ENCODE peak calls at places on chromosomes 7 and 10, in eight cellular contexts. One of them, this sample, is unnamed.

GRCh38 chr7:145698526-145699262 is 417.9 kb upstream of the CNTNAP2 start:
- DNase-seq in HCT116: no peak
- DNase-seq in neural progenitor cell: no peak
- DNase-seq in colonic mucosa: no peak
- DNase-seq in fibroblast of lung: no peak
- DNase-seq in PC-3: peak
- DNase-seq in mesendoderm: no peak
- DNase-seq in DND-41: no peak
- DNase-seq in this sample: no peak

GRCh38 chr10:102720337-102720736 is 5.9 kb downstream of the SFXN2 start:
- DNase-seq in HCT116: no peak
- DNase-seq in neural progenitor cell: no peak
- DNase-seq in colonic mucosa: no peak
- DNase-seq in fibroblast of lung: no peak
- DNase-seq in PC-3: no peak
- DNase-seq in mesendoderm: no peak
- DNase-seq in DND-41: no peak
- DNase-seq in this sample: no peak

GRCh38 chr10:131842351-131843088 is 58.3 kb upstream of the PPP2R2D start:
- DNase-seq in HCT116: no peak
- DNase-seq in neural progenitor cell: no peak
- DNase-seq in colonic mucosa: no peak
- DNase-seq in fibroblast of lung: no peak
- DNase-seq in PC-3: no peak
- DNase-seq in mesendoderm: no peak
- DNase-seq in DND-41: no peak
- DNase-seq in this sample: no peak

GRCh38 chr7:39816462-39817065 is 133.5 kb upstream of the CDK13 start:
- DNase-seq in HCT116: no peak
- DNase-seq in neural progenitor cell: no peak
- DNase-seq in colonic mucosa: no peak
- DNase-seq in fibroblast of lung: no peak
- DNase-seq in PC-3: no peak
- DNase-seq in mesendoderm: no peak
- DNase-seq in DND-41: no peak
- DNase-seq in this sample: no peak

GRCh38 chr7:81484266-81484665 is 285.6 kb downstream of the HGF start:
- DNase-seq in HCT116: no peak
- DNase-seq in neural progenitor cell: peak
- DNase-seq in colonic mucosa: no peak
- DNase-seq in fibroblast of lung: peak
- DNase-seq in PC-3: no peak
- DNase-seq in mesendoderm: peak
- DNase-seq in DND-41: no peak
- DNase-seq in this sample: peak

GRCh38 chr7:33904680-33905388 is 505 bp upstream of the BMPER start:
- DNase-seq in HCT116: no peak
- DNase-seq in neural progenitor cell: peak
- DNase-seq in colonic mucosa: peak
- DNase-seq in fibroblast of lung: peak
- DNase-seq in PC-3: no peak
- DNase-seq in mesendoderm: peak
- DNase-seq in DND-41: no peak
- DNase-seq in this sample: peak

GRCh38 chr10:73644015-73644743 is 2.9 kb upstream of the MYOZ1 start:
- DNase-seq in HCT116: peak
- DNase-seq in neural progenitor cell: peak
- DNase-seq in colonic mucosa: peak
- DNase-seq in fibroblast of lung: peak
- DNase-seq in PC-3: peak
- DNase-seq in mesendoderm: peak
- DNase-seq in DND-41: peak
- DNase-seq in this sample: peak

GRCh38 chr10:93222211-93222754 is 148.6 kb downstream of the CYP26A1 start:
- DNase-seq in HCT116: no peak
- DNase-seq in neural progenitor cell: no peak
- DNase-seq in colonic mucosa: no peak
- DNase-seq in fibroblast of lung: no peak
- DNase-seq in PC-3: no peak
- DNase-seq in mesendoderm: no peak
- DNase-seq in DND-41: no peak
- DNase-seq in this sample: no peak

GRCh38 chr7:134356421-134356936 is 39.7 kb upstream of the SLC35B4 start:
- DNase-seq in HCT116: no peak
- DNase-seq in neural progenitor cell: no peak
- DNase-seq in colonic mucosa: peak
- DNase-seq in fibroblast of lung: no peak
- DNase-seq in PC-3: no peak
- DNase-seq in mesendoderm: no peak
- DNase-seq in DND-41: no peak
- DNase-seq in this sample: no peak

DNA sequence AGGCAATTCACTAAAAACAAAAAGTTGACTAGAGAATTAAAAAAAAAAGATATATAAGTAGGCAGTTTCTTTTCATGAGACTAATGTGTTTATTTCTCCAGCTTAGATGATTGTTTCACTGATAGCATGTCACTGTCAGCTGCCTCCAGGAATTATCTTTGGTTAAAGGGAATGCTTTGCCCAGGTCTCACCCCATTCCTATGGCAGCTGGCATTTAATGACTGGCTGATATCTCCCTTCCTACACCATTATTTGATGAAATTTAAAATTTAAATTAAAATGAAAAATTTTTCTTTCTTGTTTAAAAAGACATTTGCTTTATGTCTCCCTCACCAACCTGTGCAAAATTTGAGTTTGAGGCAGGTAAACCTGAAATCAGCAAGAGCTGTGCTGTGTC is 214.5 kb upstream of the PRSS1 start:
- DNase-seq in HCT116: no peak
- DNase-seq in neural progenitor cell: no peak
- DNase-seq in colonic mucosa: no peak
- DNase-seq in fibroblast of lung: no peak
- DNase-seq in PC-3: no peak
- DNase-seq in mesendoderm: no peak
- DNase-seq in DND-41: no peak
- DNase-seq in this sample: no peak
- H3K9ac ChIP-seq in HCT116: no peak
- H3K9ac ChIP-seq in neural progenitor cell: no peak
- H3K9ac ChIP-seq in colonic mucosa: no peak
- H3K9ac ChIP-seq in fibroblast of lung: no peak
- H3K9ac ChIP-seq in PC-3: no peak
- H3K9ac ChIP-seq in mesendoderm: no peak
- H3K9ac ChIP-seq in DND-41: peak
- H3K9ac ChIP-seq in this sample: no peak

GRCh38 chr7:151941009-151941408 is 15.2 kb upstream of the GALNTL5 start:
- DNase-seq in HCT116: no peak
- DNase-seq in neural progenitor cell: no peak
- DNase-seq in colonic mucosa: no peak
- DNase-seq in fibroblast of lung: no peak
- DNase-seq in PC-3: no peak
- DNase-seq in mesendoderm: no peak
- DNase-seq in DND-41: no peak
- DNase-seq in this sample: no peak

GRCh38 chr7:151934584-151934983 is 21.7 kb upstream of the GALNTL5 start:
- DNase-seq in HCT116: no peak
- DNase-seq in neural progenitor cell: no peak
- DNase-seq in colonic mucosa: peak
- DNase-seq in fibroblast of lung: no peak
- DNase-seq in PC-3: no peak
- DNase-seq in mesendoderm: no peak
- DNase-seq in DND-41: no peak
- DNase-seq in this sample: no peak

GRCh38 chr7:151938550-151938949 is 17.7 kb upstream of the GALNTL5 start:
- DNase-seq in HCT116: no peak
- DNase-seq in neural progenitor cell: no peak
- DNase-seq in colonic mucosa: no peak
- DNase-seq in fibroblast of lung: no peak
- DNase-seq in PC-3: no peak
- DNase-seq in mesendoderm: no peak
- DNase-seq in DND-41: no peak
- DNase-seq in this sample: no peak

GRCh38 chr7:151940048-151940845 is 16.0 kb upstream of the GALNTL5 start:
- DNase-seq in HCT116: no peak
- DNase-seq in neural progenitor cell: no peak
- DNase-seq in colonic mucosa: no peak
- DNase-seq in fibroblast of lung: peak
- DNase-seq in PC-3: peak
- DNase-seq in mesendoderm: no peak
- DNase-seq in DND-41: no peak
- DNase-seq in this sample: no peak

GRCh38 chr7:151936207-151936606 is 20.0 kb upstream of the GALNTL5 start:
- DNase-seq in HCT116: no peak
- DNase-seq in neural progenitor cell: no peak
- DNase-seq in colonic mucosa: no peak
- DNase-seq in fibroblast of lung: no peak
- DNase-seq in PC-3: no peak
- DNase-seq in mesendoderm: no peak
- DNase-seq in DND-41: no peak
- DNase-seq in this sample: no peak
- H3K9ac ChIP-seq in HCT116: no peak
- H3K9ac ChIP-seq in neural progenitor cell: no peak
- H3K9ac ChIP-seq in colonic mucosa: no peak
- H3K9ac ChIP-seq in fibroblast of lung: no peak
- H3K9ac ChIP-seq in PC-3: no peak
- H3K9ac ChIP-seq in mesendoderm: no peak
- H3K9ac ChIP-seq in DND-41: no peak
- H3K9ac ChIP-seq in this sample: no peak

GRCh38 chr10:119166111-119166500 is 592 bp upstream of the SFXN4 start:
- DNase-seq in HCT116: no peak
- DNase-seq in neural progenitor cell: no peak
- DNase-seq in colonic mucosa: no peak
- DNase-seq in fibroblast of lung: no peak
- DNase-seq in PC-3: no peak
- DNase-seq in mesendoderm: no peak
- DNase-seq in DND-41: peak
- DNase-seq in this sample: no peak

GRCh38 chr10:119165171-119166110 is at the start of gene SFXN4:
- DNase-seq in HCT116: peak
- DNase-seq in neural progenitor cell: peak
- DNase-seq in colonic mucosa: peak
- DNase-seq in fibroblast of lung: peak
- DNase-seq in PC-3: peak
- DNase-seq in mesendoderm: peak
- DNase-seq in DND-41: peak
- DNase-seq in this sample: no peak

GRCh38 chr10:119167041-119167440 is 1.5 kb upstream of the SFXN4 start:
- DNase-seq in HCT116: no peak
- DNase-seq in neural progenitor cell: no peak
- DNase-seq in colonic mucosa: no peak
- DNase-seq in fibroblast of lung: no peak
- DNase-seq in PC-3: no peak
- DNase-seq in mesendoderm: no peak
- DNase-seq in DND-41: no peak
- DNase-seq in this sample: no peak

GRCh38 chr10:119162693-119163092 is 2.8 kb downstream of the SFXN4 start:
- DNase-seq in HCT116: no peak
- DNase-seq in neural progenitor cell: no peak
- DNase-seq in colonic mucosa: no peak
- DNase-seq in fibroblast of lung: no peak
- DNase-seq in PC-3: no peak
- DNase-seq in mesendoderm: no peak
- DNase-seq in DND-41: no peak
- DNase-seq in this sample: no peak

GRCh38 chr10:119166564-119166963 is 1.1 kb upstream of the SFXN4 start:
- DNase-seq in HCT116: no peak
- DNase-seq in neural progenitor cell: no peak
- DNase-seq in colonic mucosa: no peak
- DNase-seq in fibroblast of lung: no peak
- DNase-seq in PC-3: no peak
- DNase-seq in mesendoderm: no peak
- DNase-seq in DND-41: no peak
- DNase-seq in this sample: no peak
- H3K9ac ChIP-seq in HCT116: peak
- H3K9ac ChIP-seq in neural progenitor cell: no peak
- H3K9ac ChIP-seq in colonic mucosa: no peak
- H3K9ac ChIP-seq in fibroblast of lung: no peak
- H3K9ac ChIP-seq in PC-3: no peak
- H3K9ac ChIP-seq in mesendoderm: no peak
- H3K9ac ChIP-seq in DND-41: peak
- H3K9ac ChIP-seq in this sample: no peak

GRCh38 chr7:55142919-55143600 is 124.2 kb downstream of the EGFR start:
- DNase-seq in HCT116: no peak
- DNase-seq in neural progenitor cell: no peak
- DNase-seq in colonic mucosa: no peak
- DNase-seq in fibroblast of lung: no peak
- DNase-seq in PC-3: no peak
- DNase-seq in mesendoderm: no peak
- DNase-seq in DND-41: no peak
- DNase-seq in this sample: no peak

GRCh38 chr7:55138663-55139062 is 119.8 kb downstream of the EGFR start:
- DNase-seq in HCT116: no peak
- DNase-seq in neural progenitor cell: no peak
- DNase-seq in colonic mucosa: no peak
- DNase-seq in fibroblast of lung: no peak
- DNase-seq in PC-3: no peak
- DNase-seq in mesendoderm: no peak
- DNase-seq in DND-41: no peak
- DNase-seq in this sample: no peak

GRCh38 chr7:55144333-55144954 is 125.6 kb downstream of the EGFR start:
- DNase-seq in HCT116: no peak
- DNase-seq in neural progenitor cell: peak
- DNase-seq in colonic mucosa: no peak
- DNase-seq in fibroblast of lung: no peak
- DNase-seq in PC-3: no peak
- DNase-seq in mesendoderm: peak
- DNase-seq in DND-41: peak
- DNase-seq in this sample: no peak

GRCh38 chr7:55140981-55141278 is 122.1 kb downstream of the EGFR start:
- DNase-seq in HCT116: no peak
- DNase-seq in neural progenitor cell: no peak
- DNase-seq in colonic mucosa: no peak
- DNase-seq in fibroblast of lung: no peak
- DNase-seq in PC-3: no peak
- DNase-seq in mesendoderm: no peak
- DNase-seq in DND-41: no peak
- DNase-seq in this sample: no peak

DNA sequence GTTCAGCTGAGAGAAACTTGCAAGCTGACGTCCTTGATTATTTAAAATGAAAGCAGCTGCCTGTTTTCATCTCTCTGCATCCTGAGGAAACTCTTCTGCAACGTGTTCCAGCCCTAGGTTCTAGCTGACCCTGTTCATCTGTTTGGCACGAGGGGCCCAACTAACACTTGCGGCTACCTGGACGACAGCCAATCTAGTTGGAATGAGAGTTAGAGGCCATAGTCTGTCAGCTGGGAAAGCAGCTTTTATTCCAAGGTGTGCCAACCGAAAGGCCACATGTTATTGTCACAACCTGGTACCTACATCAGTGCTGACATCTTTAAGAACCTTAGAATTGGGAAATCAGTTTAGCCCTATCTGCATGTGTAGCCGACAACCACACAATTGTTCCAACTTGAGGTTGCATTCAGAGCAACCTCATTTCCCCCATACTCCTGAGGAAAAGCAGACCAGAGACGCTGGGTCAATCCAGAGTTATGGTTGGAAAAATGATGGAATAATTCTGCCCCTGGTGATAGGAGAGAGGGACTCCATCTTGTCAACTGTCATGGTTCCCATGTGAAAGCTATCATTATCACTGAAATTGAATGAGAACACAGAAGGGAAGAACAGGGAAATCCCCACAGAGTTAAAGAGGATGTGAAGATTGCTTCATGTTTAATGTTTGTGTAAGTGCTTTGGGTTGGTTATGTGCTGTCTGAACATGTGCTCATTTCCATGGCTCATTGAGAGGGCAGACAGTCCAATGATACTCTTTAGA is 121.6 kb downstream of the EGFR start:
- DNase-seq in HCT116: no peak
- DNase-seq in neural progenitor cell: no peak
- DNase-seq in colonic mucosa: no peak
- DNase-seq in fibroblast of lung: peak
- DNase-seq in PC-3: no peak
- DNase-seq in mesendoderm: no peak
- DNase-seq in DND-41: no peak
- DNase-seq in this sample: no peak
- H3K9ac ChIP-seq in HCT116: no peak
- H3K9ac ChIP-seq in neural progenitor cell: no peak
- H3K9ac ChIP-seq in colonic mucosa: no peak
- H3K9ac ChIP-seq in fibroblast of lung: peak
- H3K9ac ChIP-seq in PC-3: no peak
- H3K9ac ChIP-seq in mesendoderm: no peak
- H3K9ac ChIP-seq in DND-41: no peak
- H3K9ac ChIP-seq in this sample: no peak